ENCODE peak calls at places on chromosomes 3 and 15, in nine cellular contexts. P is kidney epithelial cell, K is endothelial cell, V is HFF-Myc, J is cardiac fibroblast, L is type B pancreatic cell, A is PC-3, M is omental fat pad, S is left ventricle myocardium inferior. Y is an unnamed sample.

GRCh38 chr3:46867550-46867898 is 4.3 kb upstream of the MYL3 start:
- DNase-seq in P (no peak), K (no peak), V (no peak), M (no peak), J (peak), A (no peak), L (no peak), S (peak), Y (no peak)

GRCh38 chr3:110749006-110749405 is 322.6 kb upstream of the NECTIN3 start:
- DNase-seq in A (no peak), V (no peak), P (no peak), S (no peak), M (no peak), K (no peak), L (no peak), J (no peak), Y (no peak)

GRCh38 chr15:31216210-31216911 is 110.3 kb upstream of the KLF13 start:
- DNase-seq in K (peak), J (peak), A (peak), V (no peak), P (no peak), L (no peak), M (peak), S (peak), Y (no peak)

GRCh38 chr3:105518806-105519418 is 152.2 kb downstream of the ALCAM start:
- DNase-seq in S (no peak), A (peak), K (peak), P (peak), L (no peak), J (peak), V (peak), M (no peak), Y (no peak)

GRCh38 chr3:65745306-65745705 is 293.4 kb downstream of the MAGI1 start:
- DNase-seq in K (no peak), S (no peak), A (no peak), P (no peak), L (no peak), M (no peak), J (no peak), V (no peak), Y (no peak)

GRCh38 chr3:97647441-97647840 is 117.1 kb upstream of the ARL6 start:
- DNase-seq in P (no peak), M (no peak), L (no peak), J (no peak), K (no peak), V (no peak), S (no peak), A (no peak), Y (no peak)

GRCh38 chr3:179436517-179436916 is 14.8 kb downstream of the GNB4 start:
- DNase-seq in S (no peak), J (no peak), L (no peak), V (no peak), M (no peak), K (no peak), A (no peak), P (no peak), Y (no peak)

GRCh38 chr3:52544937-52545336 is 8.5 kb downstream of the UQCC5 start:
- DNase-seq in L (no peak), S (no peak), A (no peak), V (no peak), P (no peak), K (no peak), M (no peak), J (no peak), Y (no peak)

GRCh38 chr15:52803543-52804306 is 13.6 kb upstream of the ONECUT1 start:
- DNase-seq in A (no peak), L (no peak), V (no peak), K (peak), M (no peak), S (no peak), J (no peak), P (no peak), Y (no peak)

GRCh38 chr3:184380627-184381260 is 890 bp downstream of the CHRD start:
- DNase-seq in M (no peak), P (no peak), V (no peak), K (no peak), L (no peak), A (no peak), S (no peak), J (no peak), Y (no peak)

GRCh38 chr3:66989860-66990696 is 8.0 kb upstream of the KBTBD8 start:
- DNase-seq in V (no peak), A (peak), J (peak), P (no peak), M (no peak), L (no peak), K (no peak), S (no peak), Y (no peak)

GRCh38 chr15:74725241-74725774 is at the start of gene CYP1A1:
- DNase-seq in S (peak), M (no peak), P (no peak), A (peak), V (no peak), K (peak), L (no peak), J (no peak), Y (no peak)

GRCh38 chr3:129001817-129002572 is 891 bp downstream of the EFCC1 start:
- DNase-seq in V (no peak), P (no peak), L (no peak), M (no peak), S (no peak), A (no peak), J (no peak), K (peak), Y (no peak)

GRCh38 chr3:154781595-154781994 is 298.5 kb upstream of the MME start:
- DNase-seq in S (no peak), L (no peak), A (no peak), J (no peak), P (no peak), K (no peak), M (no peak), V (no peak), Y (no peak)

GRCh38 chr3:188305220-188305619 is 151.3 kb downstream of the LPP start:
- DNase-seq in M (no peak), V (no peak), L (no peak), S (no peak), K (no peak), A (no peak), P (no peak), J (no peak), Y (no peak)

GRCh38 chr15:101496198-101496986 is 6.9 kb upstream of the PCSK6 start:
- DNase-seq in J (no peak), S (no peak), K (no peak), P (no peak), M (no peak), A (no peak), V (no peak), L (no peak), Y (peak)

GRCh38 chr3:184171562-184171961 is 3.1 kb upstream of the AP2M1 start:
- DNase-seq in S (no peak), M (no peak), L (no peak), J (no peak), K (no peak), A (peak), P (no peak), V (no peak), Y (no peak)

GRCh38 chr15:74505837-74506514 is 35.0 kb upstream of the ARID3B start:
- DNase-seq in L (no peak), K (no peak), M (no peak), A (peak), V (no peak), P (no peak), S (no peak), J (peak), Y (no peak)

GRCh38 chr15:85704720-85705119 is 90.0 kb downstream of the KLHL25 start:
- DNase-seq in K (no peak), S (no peak), L (no peak), M (no peak), P (no peak), V (no peak), J (peak), A (no peak), Y (no peak)

GRCh38 chr15:59543721-59544547 is 67.6 kb upstream of the GCNT3 start:
- DNase-seq in K (no peak), J (no peak), L (no peak), A (no peak), P (no peak), V (no peak), M (no peak), S (no peak), Y (no peak)

GRCh38 chr3:74633021-74633420 is 18.6 kb upstream of the CNTN3 start:
- DNase-seq in J (no peak), S (no peak), V (no peak), L (no peak), A (no peak), K (no peak), P (no peak), M (no peak), Y (no peak)

GRCh38 chr15:52117549-52117948 is 5.0 kb upstream of the BCL2L10 start:
- DNase-seq in L (no peak), K (no peak), S (no peak), J (no peak), M (no peak), V (no peak), P (no peak), A (no peak), Y (no peak)

GRCh38 chr3:178063475-178063874 is 472.8 kb upstream of the KCNMB2 start:
- DNase-seq in M (no peak), S (no peak), K (no peak), L (no peak), V (no peak), J (peak), A (peak), P (no peak), Y (no peak)

GRCh38 chr3:190996376-190996775 is 133.9 kb upstream of the GMNC start:
- DNase-seq in L (no peak), K (no peak), V (no peak), J (no peak), M (no peak), S (no peak), A (no peak), P (no peak), Y (no peak)

GRCh38 chr15:77094397-77095030 is 23.6 kb upstream of the TSPAN3 start:
- DNase-seq in S (no peak), V (no peak), K (no peak), A (no peak), P (no peak), L (no peak), J (no peak), M (no peak), Y (peak)
- TF ChIP-seq CTCF in S (no peak), V (peak), K (no peak), A (peak), P (no peak), L (peak), J (peak), M (no peak), Y (peak)

GRCh38 chr15:65517866-65518207 is 348 bp upstream of the DPP8 start:
- DNase-seq in J (no peak), V (no peak), K (no peak), M (no peak), S (no peak), P (no peak), A (no peak), L (no peak), Y (no peak)
- TF ChIP-seq CTCF in J (no peak), V (no peak), K (no peak), M (no peak), S (no peak), P (no peak), A (no peak), L (no peak), Y (peak)

DNA sequence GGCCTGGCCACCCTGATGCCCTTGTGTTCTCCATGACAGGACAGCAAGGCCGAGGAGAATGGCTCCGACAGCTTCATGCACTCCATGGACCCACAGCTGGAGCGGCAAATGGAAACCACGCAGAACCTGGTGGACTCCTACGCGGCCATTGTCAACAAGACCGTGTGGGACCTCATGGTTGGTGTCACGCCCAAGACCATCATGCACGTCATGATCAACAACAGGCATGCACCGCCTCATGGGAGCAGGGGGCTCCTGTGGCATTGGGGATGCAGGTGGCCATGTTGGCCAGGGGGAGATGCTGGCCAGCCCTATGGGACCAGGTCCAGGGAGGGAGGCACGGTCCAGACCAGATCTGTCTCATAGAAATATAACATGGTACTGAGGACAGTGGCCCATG is 62.9 kb downstream of the GOLGA8B start:
- DNase-seq in L (no peak), V (no peak), M (no peak), K (no peak), P (no peak), J (no peak), S (no peak), A (no peak), Y (no peak)
- TF ChIP-seq CTCF in L (no peak), V (no peak), M (no peak), K (no peak), P (no peak), J (no peak), S (no peak), A (no peak), Y (no peak)

GRCh38 chr3:24562874-24563273 is 68.2 kb upstream of the THRB start:
- DNase-seq in P (no peak), A (no peak), S (no peak), V (no peak), J (no peak), M (no peak), K (no peak), L (no peak), Y (no peak)

GRCh38 chr3:24565053-24565452 is 70.4 kb upstream of the THRB start:
- DNase-seq in M (no peak), A (no peak), V (no peak), P (no peak), L (no peak), S (no peak), K (no peak), J (no peak), Y (no peak)

GRCh38 chr3:24566927-24567326 is 72.3 kb upstream of the THRB start:
- DNase-seq in A (no peak), M (no peak), J (no peak), V (no peak), S (no peak), L (no peak), P (no peak), K (no peak), Y (no peak)

DNA sequence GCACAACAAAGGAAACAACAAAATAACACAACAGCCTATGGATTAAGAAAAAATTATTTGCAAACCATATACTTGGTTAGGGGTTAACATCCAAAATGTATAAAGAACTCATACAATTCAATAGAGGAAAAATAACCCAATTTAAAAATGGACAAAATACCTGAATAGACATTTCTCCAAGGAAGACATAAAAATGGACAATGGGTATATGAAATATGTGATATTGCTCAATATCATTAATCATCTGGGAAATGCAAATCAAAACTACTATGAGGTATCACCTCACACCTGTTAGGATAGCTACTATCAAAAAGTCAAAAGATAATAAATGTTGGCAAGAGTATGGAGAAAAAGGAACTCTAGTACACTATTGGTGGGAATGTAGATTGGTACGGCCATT is 71.0 kb upstream of the THRB start:
- DNase-seq in L (no peak), P (no peak), S (no peak), A (no peak), V (no peak), K (no peak), M (no peak), J (no peak), Y (no peak)
- TF ChIP-seq CTCF in L (no peak), P (no peak), S (no peak), A (no peak), V (no peak), K (no peak), M (no peak), J (no peak), Y (no peak)

GRCh38 chr3:187293514-187293870 is 2.0 kb upstream of the MASP1 start:
- DNase-seq in L (no peak), S (no peak), J (no peak), P (no peak), M (no peak), V (no peak), A (no peak), K (no peak), Y (no peak)

GRCh38 chr3:187293977-187294376 is 2.4 kb upstream of the MASP1 start:
- DNase-seq in A (no peak), P (no peak), S (no peak), J (no peak), K (no peak), M (no peak), L (no peak), V (no peak), Y (no peak)

GRCh38 chr3:187296058-187296457 is 4.5 kb upstream of the MASP1 start:
- DNase-seq in J (no peak), V (no peak), L (no peak), A (no peak), K (no peak), M (no peak), P (no peak), S (no peak), Y (no peak)

GRCh38 chr3:187296915-187297314 is 5.4 kb upstream of the MASP1 start:
- DNase-seq in M (no peak), A (no peak), J (no peak), P (no peak), S (no peak), L (no peak), K (no peak), V (no peak), Y (no peak)

GRCh38 chr3:187295635-187296034 is 4.1 kb upstream of the MASP1 start:
- DNase-seq in V (no peak), P (no peak), M (no peak), J (no peak), K (no peak), S (no peak), L (no peak), A (peak), Y (no peak)
- TF ChIP-seq CTCF in V (peak), P (peak), M (no peak), J (peak), K (no peak), S (peak), L (peak), A (peak), Y (peak)

DNA sequence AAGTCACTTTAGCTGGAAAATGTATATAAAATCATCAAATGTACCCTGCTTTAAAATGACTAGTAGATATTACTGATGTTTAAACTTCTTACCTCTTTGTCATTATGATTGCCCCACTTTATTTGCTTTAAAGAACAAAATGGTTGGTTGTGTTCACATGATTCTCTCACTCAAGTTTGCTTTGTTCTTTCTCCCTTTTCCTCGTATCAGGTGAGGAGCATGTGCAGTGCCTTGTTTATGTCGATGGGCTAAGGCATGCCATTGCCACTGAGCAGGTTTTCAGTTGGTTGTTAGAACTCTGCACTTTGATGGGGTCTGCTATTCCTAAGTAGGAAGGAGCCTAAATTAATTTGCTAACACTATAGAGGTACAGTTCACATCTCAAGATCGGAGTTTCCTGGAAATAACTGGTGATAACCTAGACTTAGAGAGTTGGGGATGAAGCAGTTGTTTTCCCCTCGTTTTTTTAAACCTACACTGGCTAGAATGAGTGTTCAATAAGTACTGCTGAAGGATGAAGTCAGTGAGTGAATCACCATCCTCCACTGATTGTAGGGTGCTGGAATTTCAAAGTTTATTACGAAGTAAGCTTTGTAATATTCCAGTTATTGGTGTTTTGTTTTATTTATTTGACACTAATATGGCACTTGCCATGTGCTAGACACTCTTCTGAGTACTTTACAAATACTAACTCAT is 5.5 kb downstream of the MAP2K5 start:
- DNase-seq in K (no peak), V (no peak), J (peak), A (no peak), P (no peak), M (no peak), L (no peak), S (no peak), Y (no peak)
- TF ChIP-seq CTCF in K (no peak), V (no peak), J (no peak), A (no peak), P (no peak), M (no peak), L (no peak), S (no peak), Y (no peak)

DNA sequence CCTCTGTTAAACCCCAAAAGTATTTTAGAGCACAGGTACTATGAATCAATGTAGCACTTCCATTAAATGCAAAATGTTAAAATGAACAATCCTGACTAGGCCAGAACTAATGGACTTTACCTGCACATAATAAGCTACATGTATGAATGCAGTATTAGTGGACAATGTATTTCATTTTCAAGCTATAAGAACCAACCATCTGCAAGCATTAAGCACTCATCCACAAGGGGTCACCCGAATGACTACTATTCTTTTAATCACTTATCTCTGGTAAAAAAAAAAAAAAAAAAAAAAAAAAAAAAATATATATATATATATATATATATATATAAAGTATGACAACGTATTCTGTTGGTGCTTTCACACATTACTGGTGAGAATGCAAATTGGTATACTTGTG is 7.2 kb downstream of the HERC1 start:
- DNase-seq in M (no peak), A (peak), P (no peak), V (no peak), J (peak), K (no peak), L (no peak), S (no peak), Y (no peak)
- TF ChIP-seq CTCF in M (no peak), A (peak), P (no peak), V (no peak), J (no peak), K (no peak), L (no peak), S (peak), Y (peak)

GRCh38 chr15:65183847-65184159 is 1.3 kb downstream of the CLPX start:
- DNase-seq in K (no peak), P (no peak), V (no peak), S (no peak), M (no peak), J (no peak), L (no peak), A (no peak), Y (no peak)
- TF ChIP-seq CTCF in K (no peak), P (no peak), V (no peak), S (no peak), M (no peak), J (no peak), L (peak), A (no peak), Y (no peak)

Y was measured in osteocyte.